ENCODE peak calls at places on chromosome 12, in four cellular contexts. G is H9, K is MCF 10A, B is AG09309. W is an unnamed sample.

GRCh38 chr12:52089491-52089890 is 10.0 kb downstream of the SMIM41 start:
- DNase-seq in G (no peak), K (no peak), B (no peak), W (no peak)

GRCh38 chr12:131851741-131852550 is 23.8 kb downstream of the MMP17 start:
- DNase-seq in G (peak; percentile 37), K (no peak), B (no peak), W (no peak)

GRCh38 chr12:118061876-118062791 is 1.2 kb upstream of the WSB2 start:
- DNase-seq in G (peak; percentile 80), K (no peak), B (no peak), W (no peak)

GRCh38 chr12:58367041-58367440 is 425.7 kb downstream of the ATP23 start:
- DNase-seq in G (no peak), K (no peak), B (no peak), W (no peak)

GRCh38 chr12:102201662-102202061 is 4.0 kb upstream of the PMCH start:
- DNase-seq in G (no peak), K (no peak), B (no peak), W (no peak)

GRCh38 chr12:69287556-69287955 is 48.2 kb downstream of the CPSF6 start:
- DNase-seq in G (no peak), K (no peak), B (no peak), W (no peak)

GRCh38 chr12:442235-442884 is 17.4 kb upstream of the B4GALNT3 start:
- DNase-seq in G (peak; percentile 74), K (peak; percentile 66), B (no peak), W (no peak)

GRCh38 chr12:121209221-121209620 is 708 bp upstream of the P2RX4 start:
- DNase-seq in G (no peak), K (no peak), B (no peak), W (no peak)

GRCh38 chr12:122018937-122019336 is 2.7 kb upstream of the BCL7A start:
- DNase-seq in G (no peak), K (no peak), B (no peak), W (no peak)

GRCh38 chr12:96294831-96295230 is 100.7 kb downstream of the ELK3 start:
- DNase-seq in G (no peak), K (peak; percentile 41), B (no peak), W (no peak)

GRCh38 chr12:86826051-86826450 is 569.9 kb upstream of the MGAT4C start:
- DNase-seq in G (no peak), K (no peak), B (no peak), W (no peak)

GRCh38 chr12:48615681-48616080 is 45.8 kb upstream of the LALBA start:
- DNase-seq in G (no peak), K (peak; percentile 9), B (no peak), W (no peak)

GRCh38 chr12:23005387-23005786 is 380.4 kb downstream of the ETNK1 start:
- DNase-seq in G (no peak), K (no peak), B (no peak), W (no peak)

GRCh38 chr12:130334937-130335336 is 2.8 kb upstream of the PIWIL1 start:
- DNase-seq in G (peak; percentile 60), K (peak; percentile 36), B (no peak), W (no peak)

GRCh38 chr12:130334399-130334798 is 3.3 kb upstream of the PIWIL1 start:
- DNase-seq in G (no peak), K (no peak), B (no peak), W (no peak)

GRCh38 chr12:130335517-130336392 is 1.9 kb upstream of the PIWIL1 start:
- DNase-seq in G (no peak), K (peak; percentile 60), B (peak; percentile 3), W (no peak)

GRCh38 chr12:130331146-130331545 is 6.5 kb upstream of the PIWIL1 start:
- DNase-seq in G (peak; percentile 52), K (no peak), B (no peak), W (no peak)

GRCh38 chr12:130333341-130333740 is 4.3 kb upstream of the PIWIL1 start:
- DNase-seq in G (no peak), K (no peak), B (no peak), W (no peak)
- TF ChIP-seq CTCF in G (peak; percentile 42), K (peak; percentile 2), B (no peak), W (no peak)

GRCh38 chr12:127459687-127460086 is 807.3 kb upstream of the TMEM132C start:
- DNase-seq in G (no peak), K (no peak), B (no peak), W (no peak)

GRCh38 chr12:127450822-127451221 is 816.1 kb upstream of the TMEM132C start:
- DNase-seq in G (no peak), K (no peak), B (no peak), W (no peak)

GRCh38 chr12:127459166-127459565 is 807.8 kb upstream of the TMEM132C start:
- DNase-seq in G (no peak), K (no peak), B (no peak), W (no peak)

GRCh38 chr12:127457726-127458125 is 809.2 kb upstream of the TMEM132C start:
- DNase-seq in G (no peak), K (no peak), B (no peak), W (no peak)

DNA sequence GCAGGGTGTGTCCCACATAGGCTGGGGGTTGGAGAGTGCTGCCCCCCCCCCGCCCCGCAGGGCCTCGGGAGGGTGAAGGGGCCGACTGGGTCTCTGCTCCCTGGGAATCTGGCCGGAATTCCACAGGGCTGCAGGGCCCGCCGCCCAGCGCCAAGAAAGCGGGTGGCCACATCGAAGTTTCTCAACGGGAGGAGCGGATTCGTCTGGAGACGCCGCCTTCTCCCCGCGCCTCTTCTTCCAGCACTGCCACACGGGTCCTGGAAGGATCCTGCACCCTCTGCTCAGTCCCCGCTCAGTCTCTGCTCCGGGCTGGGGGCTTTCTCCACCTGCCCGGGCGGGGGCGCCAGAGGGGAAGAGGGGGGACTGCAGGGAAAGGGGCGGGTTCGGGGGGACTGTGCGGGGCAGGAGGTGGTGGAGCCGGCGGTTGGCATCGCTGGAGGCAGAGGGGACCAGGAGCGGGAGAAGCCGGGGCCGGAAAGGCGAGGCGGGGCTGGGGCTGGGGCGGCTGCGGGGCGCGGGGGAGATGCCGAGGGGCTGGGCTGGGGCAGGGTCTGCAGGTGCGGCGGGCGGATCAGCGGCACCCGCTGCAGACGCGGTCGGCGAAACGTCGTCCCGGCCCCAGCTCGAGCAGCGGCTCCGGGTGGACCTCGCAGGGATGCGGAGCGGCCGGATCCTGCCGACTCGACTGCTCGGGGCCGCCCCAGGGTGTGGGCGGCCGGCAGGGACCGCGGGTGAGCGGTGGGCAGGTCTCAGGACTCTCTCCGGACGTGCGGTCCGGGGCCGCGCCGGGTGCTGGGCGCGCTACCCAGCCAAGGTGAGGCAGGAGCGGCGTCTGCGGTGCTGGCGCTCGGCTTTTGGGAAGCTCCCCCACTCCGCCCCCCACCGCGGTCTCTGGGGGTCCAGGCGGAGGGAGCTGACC is 811.4 kb upstream of the TMEM132C start:
- DNase-seq in G (peak; percentile 84), K (no peak), B (no peak), W (no peak)
- TF ChIP-seq CTCF in G (peak; percentile 63), K (no peak), B (peak; percentile 14), W (no peak)

DNA sequence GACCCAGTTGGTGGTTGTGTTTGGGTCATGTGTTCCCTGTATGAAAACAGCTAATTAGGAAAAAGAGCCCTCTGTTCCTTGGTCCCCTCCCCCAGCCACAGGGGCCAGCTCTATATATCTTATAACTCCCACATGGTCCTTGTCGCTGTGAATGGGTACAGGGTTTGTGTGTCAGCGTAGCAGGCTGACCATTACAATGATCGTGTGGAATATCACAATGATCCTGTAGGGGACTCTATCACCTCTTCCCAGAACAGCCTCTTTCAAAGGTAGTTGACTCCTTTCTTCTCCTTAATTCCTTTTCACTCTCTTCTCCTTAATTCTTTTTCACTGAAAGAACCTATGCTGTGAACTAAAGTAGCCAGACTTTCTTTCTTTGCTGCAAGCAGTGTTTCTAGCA is 51.6 kb upstream of the RIC8B start:
- DNase-seq in G (no peak), K (no peak), B (no peak), W (peak; percentile 46)
- TF ChIP-seq CTCF in G (peak; percentile 62), K (no peak), B (no peak), W (no peak)

DNA sequence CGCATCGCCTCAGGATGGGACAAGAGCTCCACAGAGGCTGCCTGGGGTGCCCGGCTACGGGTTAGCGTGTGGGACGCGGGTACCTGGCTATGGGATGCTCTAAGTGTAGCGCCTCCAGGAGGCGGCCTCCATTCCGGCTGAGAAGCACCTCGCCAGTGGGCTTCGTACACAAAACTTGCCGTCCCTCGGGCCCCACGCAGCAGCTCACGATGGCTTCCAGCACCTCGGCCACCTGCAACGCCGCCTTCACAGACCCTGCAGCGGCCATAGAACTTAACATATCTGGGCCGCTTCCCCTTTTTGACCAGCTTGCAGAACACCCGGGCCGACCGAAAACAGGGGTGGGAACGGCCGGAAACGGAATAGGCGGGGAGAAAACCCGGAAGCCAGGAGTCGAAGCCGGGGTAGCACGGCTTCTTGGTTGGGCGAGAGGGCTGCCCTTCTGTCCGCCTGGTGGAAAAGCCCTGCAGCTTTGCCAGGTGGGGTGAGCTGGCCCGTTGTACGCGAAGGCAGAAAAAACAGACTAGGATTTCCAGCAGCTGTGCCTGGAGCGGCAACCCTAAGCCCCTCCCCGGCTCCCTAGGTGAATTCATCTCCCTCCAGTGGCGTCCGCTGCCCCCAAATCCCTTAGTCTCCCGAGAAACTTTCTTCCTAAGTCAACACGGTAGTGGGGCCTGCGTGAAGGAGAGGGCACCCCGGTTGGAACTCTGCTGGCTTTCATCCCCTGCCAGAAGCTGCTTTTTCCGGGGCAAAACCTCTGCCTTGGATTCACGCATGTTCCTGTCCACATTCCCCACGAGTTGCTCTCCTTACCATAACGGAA is at the start of gene BBS10:
- DNase-seq in G (peak; percentile 97), K (peak; percentile 92), B (peak; percentile 59), W (peak; percentile 93)
- TF ChIP-seq CTCF in G (peak; percentile 63), K (peak; percentile 40), B (peak; percentile 60), W (peak; percentile 67)

GRCh38 chr12:6036509-6036908 is 88.0 kb downstream of the VWF start:
- DNase-seq in G (no peak), K (no peak), B (no peak), W (no peak)

GRCh38 chr12:6039894-6040601 is 84.4 kb downstream of the VWF start:
- DNase-seq in G (peak; percentile 84), K (peak; percentile 74), B (no peak), W (no peak)

GRCh38 chr12:6037459-6037858 is 87.0 kb downstream of the VWF start:
- DNase-seq in G (no peak), K (no peak), B (no peak), W (no peak)

GRCh38 chr12:6034596-6034995 is 89.5 kb upstream of the ANO2 start:
- DNase-seq in G (no peak), K (no peak), B (no peak), W (no peak)

GRCh38 chr12:6038160-6038559 is 86.3 kb downstream of the VWF start:
- DNase-seq in G (peak; percentile 95), K (peak; percentile 86), B (no peak), W (no peak)
- TF ChIP-seq CTCF in G (peak; percentile 99), K (peak; percentile 78), B (peak; percentile 82), W (peak; percentile 75)

DNA sequence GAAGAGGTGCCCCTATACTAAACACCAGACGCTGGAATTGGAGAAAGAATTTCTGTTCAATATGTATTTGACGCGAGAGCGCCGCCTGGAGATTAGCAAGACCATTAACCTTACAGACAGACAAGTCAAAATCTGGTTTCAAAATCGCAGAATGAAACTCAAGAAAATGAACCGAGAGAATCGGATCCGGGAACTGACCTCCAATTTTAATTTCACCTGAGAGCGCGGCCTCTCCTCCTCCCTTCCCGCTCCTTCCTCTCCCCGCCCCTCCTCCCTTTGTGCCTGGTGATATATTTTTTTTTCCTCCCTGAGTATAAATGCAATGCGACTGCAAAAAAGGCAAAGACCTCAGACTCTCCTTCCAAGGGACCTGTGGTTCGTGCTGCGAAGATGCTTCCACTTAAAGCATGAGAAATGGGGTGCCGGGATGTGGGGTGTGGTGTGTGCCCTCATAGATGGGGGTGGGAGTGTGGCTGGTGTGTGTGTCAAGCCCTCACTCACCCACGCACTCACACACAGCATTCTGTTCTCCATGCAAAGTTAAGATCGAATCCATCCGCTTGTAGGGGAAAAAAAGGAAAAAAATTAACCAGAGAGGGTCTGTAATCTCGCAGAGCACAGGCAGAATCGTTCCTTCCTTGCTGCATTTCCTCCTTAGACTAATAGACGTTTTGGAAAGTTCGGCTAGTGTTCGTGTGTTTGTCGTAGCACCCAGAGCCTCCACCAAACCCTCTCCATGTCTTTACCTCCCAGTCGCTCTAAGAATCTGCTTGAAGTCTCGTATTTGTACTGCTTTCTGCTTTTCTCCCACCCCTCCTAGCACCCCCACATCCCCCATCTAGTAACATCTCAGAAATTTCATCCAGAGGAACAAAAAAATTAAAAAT is 4.5 kb downstream of the HOXC10 start:
- DNase-seq in G (no peak), K (peak; percentile 74), B (no peak), W (no peak)
- TF ChIP-seq CTCF in G (peak; percentile 58), K (peak; percentile 62), B (peak; percentile 59), W (peak; percentile 47)